ENCODE peak calls at places on chromosomes 12 and 14, in six cellular contexts. J is fibroblast of lung, N is PC-3, E is esophagus muscularis mucosa, U is right atrium auricular region, T is pancreas. O is an unnamed sample. For H3K4me1, the result is how much of the 10 kb centered on the place peaks cover.

GRCh38 chr14:39265741-39266588 is 32.2 kb downstream of the MIA2 start:
- DNase-seq in J (peak), N (peak), E (no peak), U (peak), T (no peak), O (no peak)

GRCh38 chr12:54439521-54440255 is 20.6 kb upstream of the ITGA5 start:
- DNase-seq in J (peak), N (peak), E (no peak), U (no peak), T (no peak), O (no peak)

GRCh38 chr14:103520657-103521437 is 1.8 kb downstream of the CKB start:
- DNase-seq in J (peak), N (peak), E (no peak), U (peak), T (peak), O (peak)

GRCh38 chr12:110245278-110245868 is 35.7 kb upstream of the ATP2A2 start:
- DNase-seq in J (no peak), N (peak), E (no peak), U (peak), T (no peak), O (no peak)

GRCh38 chr14:29222671-29223268 is 456.2 kb downstream of the FOXG1 start:
- DNase-seq in J (peak), N (peak), E (no peak), U (no peak), T (no peak), O (no peak)

GRCh38 chr14:99407416-99407815 is 73.2 kb downstream of the SETD3 start:
- DNase-seq in J (no peak), N (no peak), E (no peak), U (no peak), T (no peak), O (no peak)

GRCh38 chr12:24421759-24422158 is 472.3 kb upstream of the SOX5 start:
- DNase-seq in J (no peak), N (no peak), E (no peak), U (no peak), T (no peak), O (no peak)

GRCh38 chr12:111741235-111741812 is 25.4 kb upstream of the ALDH2 start:
- DNase-seq in J (no peak), N (peak), E (no peak), U (no peak), T (peak), O (no peak)

GRCh38 chr14:22849212-22849819 is 12.9 kb downstream of the MMP14 start:
- DNase-seq in J (no peak), N (no peak), E (no peak), U (peak), T (peak), O (peak)

GRCh38 chr12:527241-527640 is 67.5 kb downstream of the B4GALNT3 start:
- DNase-seq in J (no peak), N (no peak), E (no peak), U (no peak), T (no peak), O (no peak)

GRCh38 chr12:88237954-88238353 is 95.8 kb downstream of the TMTC3 start:
- DNase-seq in J (peak), N (peak), E (no peak), U (no peak), T (no peak), O (no peak)

GRCh38 chr12:125690841-125691240 is 625.6 kb downstream of the AACS start:
- DNase-seq in J (no peak), N (no peak), E (peak), U (no peak), T (no peak), O (no peak)

GRCh38 chr12:109604902-109605536 is 31.4 kb downstream of the MVK start:
- DNase-seq in J (no peak), N (no peak), E (no peak), U (no peak), T (no peak), O (no peak)

GRCh38 chr12:124296295-124296915 is 1.5 kb downstream of the RFLNA start:
- DNase-seq in J (no peak), N (no peak), E (no peak), U (no peak), T (no peak), O (no peak)

GRCh38 chr12:15220961-15221885 is at the start of gene RERG:
- DNase-seq in J (peak), N (peak), E (no peak), U (peak), T (peak), O (peak)

GRCh38 chr12:107759410-107759809 is 1.5 kb downstream of the PRDM4 start:
- DNase-seq in J (peak), N (peak), E (no peak), U (no peak), T (no peak), O (no peak)

GRCh38 chr14:82412545-82412944 is 878.9 kb upstream of the SEL1L start:
- DNase-seq in J (no peak), N (no peak), E (no peak), U (no peak), T (no peak), O (no peak)

GRCh38 chr12:116385486-116386217 is 108.2 kb upstream of the MED13L start:
- DNase-seq in J (no peak), N (no peak), E (no peak), U (no peak), T (no peak), O (no peak)

GRCh38 chr12:127175361-127175760 is 1091.6 kb upstream of the TMEM132C start:
- DNase-seq in J (no peak), N (no peak), E (no peak), U (no peak), T (no peak), O (no peak)

GRCh38 chr12:118611770-118612169 is 235.4 kb downstream of the SUDS3 start:
- DNase-seq in J (no peak), N (no peak), E (no peak), U (no peak), T (no peak), O (no peak)

GRCh38 chr12:57551637-57552305 is 1.9 kb downstream of the KIF5A start:
- DNase-seq in J (no peak), N (no peak), E (no peak), U (no peak), T (no peak), O (no peak)

GRCh38 chr12:122942609-122943008 is 23.7 kb downstream of the ABCB9 start:
- DNase-seq in J (peak), N (no peak), E (no peak), U (no peak), T (no peak), O (no peak)

GRCh38 chr12:124745891-124746570 is 117.6 kb downstream of the SCARB1 start:
- DNase-seq in J (peak), N (peak), E (peak), U (peak), T (peak), O (peak)

GRCh38 chr14:32508281-32508680 is 179.2 kb downstream of the AKAP6 start:
- DNase-seq in J (peak), N (no peak), E (no peak), U (no peak), T (no peak), O (no peak)

GRCh38 chr12:111469406-111469805 is 63.7 kb downstream of the SH2B3 start:
- DNase-seq in J (peak), N (no peak), E (no peak), U (no peak), T (no peak), O (no peak)

GRCh38 chr14:101442451-101442850 is 118.8 kb upstream of the DIO3 start:
- DNase-seq in J (no peak), N (no peak), E (no peak), U (peak), T (no peak), O (no peak)

GRCh38 chr14:103058209-103059055 is 1.1 kb upstream of the CDC42BPB start:
- DNase-seq in J (peak), N (peak), E (no peak), U (no peak), T (no peak), O (no peak)

GRCh38 chr14:100673085-100673806 is 53.4 kb upstream of the DLK1 start:
- DNase-seq in J (no peak), N (peak), E (no peak), U (no peak), T (peak), O (no peak)

GRCh38 chr12:104079024-104079423 is 14.7 kb downstream of the HCFC2 start:
- DNase-seq in J (no peak), N (no peak), E (no peak), U (no peak), T (no peak), O (no peak)

GRCh38 chr12:31989987-31990386 is 30.8 kb downstream of the RESF1 start:
- DNase-seq in J (no peak), N (no peak), E (no peak), U (no peak), T (no peak), O (no peak)

GRCh38 chr12:21825924-21826548 is 51.5 kb upstream of the KCNJ8 start:
- DNase-seq in J (no peak), N (no peak), E (no peak), U (no peak), T (no peak), O (no peak)

GRCh38 chr12:49091836-49092085 is 2.8 kb downstream of the DHH start:
- DNase-seq in J (peak), N (no peak), E (no peak), U (no peak), T (no peak), O (no peak)

GRCh38 chr12:50107416-50108268 is 3.8 kb downstream of the GPD1 start:
- DNase-seq in J (no peak), N (no peak), E (no peak), U (no peak), T (no peak), O (no peak)

GRCh38 chr14:56799327-56799645 is 11.0 kb downstream of the OTX2 start:
- DNase-seq in J (no peak), N (no peak), E (no peak), U (no peak), T (no peak), O (no peak)

GRCh38 chr12:46825526-46826414 is at the start of gene SLC38A4:
- DNase-seq in J (peak), N (no peak), E (no peak), U (no peak), T (peak), O (no peak)

GRCh38 chr14:72701232-72701555 is 192.7 kb downstream of the DPF3 start:
- DNase-seq in J (no peak), N (no peak), E (no peak), U (no peak), T (no peak), O (no peak)

GRCh38 chr12:120830052-120830940 is 73.9 kb downstream of the SPPL3 start:
- DNase-seq in J (no peak), N (no peak), E (no peak), U (no peak), T (no peak), O (no peak)

GRCh38 chr12:31651893-31652521 is 7.5 kb upstream of the ETFBKMT start:
- DNase-seq in J (peak), N (no peak), E (no peak), U (no peak), T (no peak), O (no peak)

GRCh38 chr12:62772556-62772955 is 162.4 kb downstream of the PPM1H start:
- DNase-seq in J (no peak), N (peak), E (no peak), U (no peak), T (no peak), O (no peak)
- H3K4me1 ChIP-seq in J (under half), N (under half), E (under half), U (under half), T (under half), O (under half)

DNA sequence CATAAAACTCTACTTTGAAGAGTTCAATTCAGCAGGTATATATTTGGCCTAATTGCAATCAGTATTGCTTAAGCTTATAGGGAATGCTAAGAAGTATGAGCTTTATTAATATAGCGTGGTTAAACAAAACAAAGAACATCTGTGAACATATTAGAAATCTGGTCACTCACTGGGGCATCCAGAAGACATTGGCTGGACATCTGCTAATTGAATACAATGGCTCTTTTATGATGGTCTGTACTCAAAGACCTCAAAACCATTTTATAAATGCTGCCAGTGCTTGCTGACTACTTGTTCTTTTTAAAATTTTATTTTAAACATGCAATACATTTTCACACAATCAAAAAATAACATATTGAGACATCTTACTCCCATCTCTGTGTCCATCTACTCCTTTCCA is 173.0 kb downstream of the STXBP6 start:
- DNase-seq in J (no peak), N (no peak), E (no peak), U (no peak), T (no peak), O (no peak)
- H3K4me1 ChIP-seq in J (under half), N (under half), E (half or more), U (under half), T (half or more), O (under half)

GRCh38 chr12:130345292-130345691 is 7.6 kb downstream of the PIWIL1 start:
- DNase-seq in J (no peak), N (no peak), E (no peak), U (no peak), T (no peak), O (no peak)
- H3K4me1 ChIP-seq in J (under half), N (under half), E (under half), U (under half), T (under half), O (under half)

GRCh38 chr14:26820578-26820977 is 222.7 kb upstream of the NOVA1 start:
- DNase-seq in J (no peak), N (peak), E (no peak), U (no peak), T (no peak), O (no peak)

DNA sequence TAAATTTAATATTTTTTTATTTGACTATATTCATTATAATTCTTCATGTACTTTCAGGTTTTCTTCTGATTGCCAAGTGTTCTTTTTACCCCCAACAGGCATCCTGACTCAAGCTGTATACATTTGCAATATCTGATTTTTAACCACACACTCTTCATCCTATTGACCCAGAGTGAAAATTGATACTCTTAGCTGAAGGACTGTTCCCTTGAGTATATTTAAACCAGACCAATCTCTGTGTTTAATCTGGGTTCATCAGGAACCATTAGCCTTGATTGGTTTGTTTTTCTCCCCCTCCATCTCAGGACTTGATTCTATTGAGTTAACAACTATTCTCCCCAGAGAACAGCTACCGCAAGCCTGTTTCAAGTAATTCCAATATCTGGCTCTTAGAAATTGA is 222.3 kb upstream of the NOVA1 start:
- DNase-seq in J (peak), N (peak), E (no peak), U (no peak), T (no peak), O (no peak)
- H3K4me1 ChIP-seq in J (under half), N (under half), E (under half), U (under half), T (under half), O (under half)

GRCh38 chr14:105015242-105015641 is 5.6 kb downstream of the CDCA4 start:
- DNase-seq in J (no peak), N (no peak), E (no peak), U (no peak), T (no peak), O (no peak)

GRCh38 chr14:105014631-105015030 is 6.3 kb downstream of the CDCA4 start:
- DNase-seq in J (no peak), N (no peak), E (no peak), U (no peak), T (no peak), O (no peak)

GRCh38 chr14:105014032-105014431 is 6.9 kb downstream of the CDCA4 start:
- DNase-seq in J (no peak), N (no peak), E (no peak), U (no peak), T (no peak), O (no peak)

GRCh38 chr14:105018414-105018813 is 2.5 kb downstream of the CDCA4 start:
- DNase-seq in J (no peak), N (no peak), E (no peak), U (no peak), T (no peak), O (no peak)

GRCh38 chr14:105015905-105016304 is 5.0 kb downstream of the CDCA4 start:
- DNase-seq in J (no peak), N (no peak), E (no peak), U (no peak), T (no peak), O (no peak)
- H3K4me1 ChIP-seq in J (under half), N (under half), E (half or more), U (under half), T (under half), O (under half)

GRCh38 chr14:93953739-93954515 is 22.4 kb downstream of the ASB2 start:
- DNase-seq in J (no peak), N (no peak), E (no peak), U (no peak), T (no peak), O (no peak)
- H3K4me1 ChIP-seq in J (under half), N (under half), E (half or more), U (under half), T (under half), O (under half)

GRCh38 chr14:89267163-89267562 is 149.9 kb downstream of the FOXN3 start:
- DNase-seq in J (no peak), N (no peak), E (no peak), U (no peak), T (no peak), O (no peak)
- H3K4me1 ChIP-seq in J (under half), N (under half), E (half or more), U (under half), T (under half), O (under half)

GRCh38 chr12:95205016-95205415 is 12.3 kb downstream of the FGD6 start:
- DNase-seq in J (no peak), N (no peak), E (no peak), U (no peak), T (no peak), O (no peak)
- H3K4me1 ChIP-seq in J (under half), N (half or more), E (half or more), U (under half), T (half or more), O (under half)

DNA sequence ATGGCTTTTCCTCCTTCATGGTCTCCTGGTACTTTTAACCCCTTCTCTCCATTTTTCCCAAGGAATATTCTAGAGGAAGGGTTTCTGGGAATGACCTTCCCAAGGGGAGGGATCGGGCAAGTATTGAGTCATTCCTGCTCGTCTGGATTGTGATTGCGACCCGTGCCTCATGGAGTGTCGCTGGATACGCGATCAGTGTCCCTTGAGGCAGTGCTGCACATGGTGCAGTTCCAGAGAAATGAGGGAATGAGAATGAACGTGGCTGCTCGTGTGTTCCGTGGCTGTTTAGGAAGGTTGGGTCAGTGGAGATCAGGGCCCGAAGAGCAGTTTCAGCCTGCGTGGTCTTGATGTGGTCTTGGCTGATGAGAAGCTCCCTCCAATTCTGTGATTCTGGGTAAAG is 234.4 kb downstream of the CACNA1C start:
- DNase-seq in J (no peak), N (no peak), E (no peak), U (no peak), T (no peak), O (no peak)
- H3K4me1 ChIP-seq in J (under half), N (under half), E (half or more), U (under half), T (under half), O (under half)

GRCh38 chr14:68521952-68522509 is 270.8 kb downstream of the ZFP36L1 start:
- DNase-seq in J (no peak), N (no peak), E (peak), U (peak), T (no peak), O (no peak)

GRCh38 chr14:68521557-68521901 is 271.3 kb downstream of the ZFP36L1 start:
- DNase-seq in J (no peak), N (no peak), E (no peak), U (no peak), T (no peak), O (no peak)

GRCh38 chr14:68522510-68523325 is 270.1 kb downstream of the ZFP36L1 start:
- DNase-seq in J (peak), N (no peak), E (peak), U (peak), T (no peak), O (no peak)

GRCh38 chr14:68523994-68524725 is 268.7 kb downstream of the ZFP36L1 start:
- DNase-seq in J (peak), N (no peak), E (peak), U (peak), T (no peak), O (no peak)

DNA sequence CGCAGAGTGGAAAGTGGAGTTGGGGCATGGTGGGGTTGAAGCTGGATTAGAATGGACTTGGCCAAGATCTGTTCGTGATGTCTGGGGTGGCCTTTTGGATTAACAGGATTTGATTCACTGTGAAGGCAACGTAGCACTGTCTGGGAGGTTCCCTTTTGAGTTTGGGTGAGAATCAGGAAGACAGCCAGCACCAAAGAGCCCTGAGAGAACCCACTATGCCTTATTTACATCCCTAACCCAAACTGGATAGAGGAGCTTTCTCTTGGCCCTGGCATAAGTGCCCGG is 269.6 kb downstream of the ZFP36L1 start:
- DNase-seq in J (no peak), N (no peak), E (no peak), U (no peak), T (no peak), O (no peak)
- H3K4me1 ChIP-seq in J (under half), N (under half), E (half or more), U (under half), T (half or more), O (under half)

O was measured in breast epithelium.